ENCODE peak calls at places on chromosomes 6 and 20, in five cellular contexts. One of them, this sample, is unnamed.

GRCh38 chr6:27865952-27866369 is 46.2 kb downstream of the OR2B2 start:
- DNase-seq in T-helper 17 cell: peak; percentile 11
- DNase-seq in AG10803: no peak
- DNase-seq in adrenal gland: no peak
- DNase-seq in H4: no peak
- DNase-seq in this sample: peak; percentile 42

GRCh38 chr6:32973934-32974333 is 5.5 kb downstream of the BRD2 start:
- DNase-seq in T-helper 17 cell: no peak
- DNase-seq in AG10803: peak; percentile 44
- DNase-seq in adrenal gland: no peak
- DNase-seq in H4: peak; percentile 38
- DNase-seq in this sample: peak; percentile 57

GRCh38 chr6:146850238-146850896 is 251.6 kb downstream of the ADGB start:
- DNase-seq in T-helper 17 cell: no peak
- DNase-seq in AG10803: peak; percentile 79
- DNase-seq in adrenal gland: no peak
- DNase-seq in H4: no peak
- DNase-seq in this sample: no peak

GRCh38 chr6:73898599-73898998 is 202.6 kb downstream of the CD109 start:
- DNase-seq in T-helper 17 cell: no peak
- DNase-seq in AG10803: peak; percentile 21
- DNase-seq in adrenal gland: no peak
- DNase-seq in H4: no peak
- DNase-seq in this sample: no peak

GRCh38 chr6:13234130-13234529 is 94.2 kb downstream of the TBC1D7 start:
- DNase-seq in T-helper 17 cell: no peak
- DNase-seq in AG10803: peak; percentile 85
- DNase-seq in adrenal gland: no peak
- DNase-seq in H4: no peak
- DNase-seq in this sample: no peak

GRCh38 chr6:143000771-143001170 is 55.8 kb upstream of the HIVEP2 start:
- DNase-seq in T-helper 17 cell: no peak
- DNase-seq in AG10803: no peak
- DNase-seq in adrenal gland: no peak
- DNase-seq in H4: no peak
- DNase-seq in this sample: no peak

GRCh38 chr20:62368629-62369507 is 1.8 kb upstream of the LAMA5 start:
- DNase-seq in T-helper 17 cell: no peak
- DNase-seq in AG10803: no peak
- DNase-seq in adrenal gland: peak; percentile 80
- DNase-seq in H4: peak; percentile 74
- DNase-seq in this sample: peak; percentile 62

GRCh38 chr6:26659042-26659359 is 545 bp downstream of the ZNF322 start:
- DNase-seq in T-helper 17 cell: no peak
- DNase-seq in AG10803: no peak
- DNase-seq in adrenal gland: no peak
- DNase-seq in H4: no peak
- DNase-seq in this sample: no peak

GRCh38 chr6:76697585-76697984 is 625.1 kb upstream of the IMPG1 start:
- DNase-seq in T-helper 17 cell: no peak
- DNase-seq in AG10803: no peak
- DNase-seq in adrenal gland: no peak
- DNase-seq in H4: no peak
- DNase-seq in this sample: no peak

GRCh38 chr20:18157102-18157501 is 19.4 kb downstream of the KAT14 start:
- DNase-seq in T-helper 17 cell: no peak
- DNase-seq in AG10803: no peak
- DNase-seq in adrenal gland: no peak
- DNase-seq in H4: no peak
- DNase-seq in this sample: no peak

GRCh38 chr20:10329387-10330005 is 104.5 kb downstream of the MKKS start:
- DNase-seq in T-helper 17 cell: no peak
- DNase-seq in AG10803: no peak
- DNase-seq in adrenal gland: no peak
- DNase-seq in H4: no peak
- DNase-seq in this sample: no peak

GRCh38 chr6:124924333-124924759 is 37.9 kb upstream of the RNF217 start:
- DNase-seq in T-helper 17 cell: no peak
- DNase-seq in AG10803: peak; percentile 6
- DNase-seq in adrenal gland: no peak
- DNase-seq in H4: peak; percentile 40
- DNase-seq in this sample: no peak

GRCh38 chr6:17979479-17979878 is 8.0 kb downstream of the KIF13A start:
- DNase-seq in T-helper 17 cell: no peak
- DNase-seq in AG10803: no peak
- DNase-seq in adrenal gland: no peak
- DNase-seq in H4: no peak
- DNase-seq in this sample: no peak

GRCh38 chr6:16759181-16759645 is 2.0 kb downstream of the ATXN1 start:
- DNase-seq in T-helper 17 cell: no peak
- DNase-seq in AG10803: peak; percentile 60
- DNase-seq in adrenal gland: no peak
- DNase-seq in H4: peak; percentile 23
- DNase-seq in this sample: peak; percentile 4

GRCh38 chr20:2420510-2420909 is 39.8 kb downstream of the TGM6 start:
- DNase-seq in T-helper 17 cell: no peak
- DNase-seq in AG10803: no peak
- DNase-seq in adrenal gland: no peak
- DNase-seq in H4: no peak
- DNase-seq in this sample: no peak

GRCh38 chr6:221531-222349 is 70.5 kb upstream of the DUSP22 start:
- DNase-seq in T-helper 17 cell: no peak
- DNase-seq in AG10803: peak; percentile 37
- DNase-seq in adrenal gland: no peak
- DNase-seq in H4: no peak
- DNase-seq in this sample: no peak

GRCh38 chr6:121319112-121319553 is 15.1 kb downstream of the TBC1D32 start:
- DNase-seq in T-helper 17 cell: no peak
- DNase-seq in AG10803: peak; percentile 24
- DNase-seq in adrenal gland: no peak
- DNase-seq in H4: no peak
- DNase-seq in this sample: no peak

GRCh38 chr6:20630136-20630535 is 95.9 kb downstream of the CDKAL1 start:
- DNase-seq in T-helper 17 cell: no peak
- DNase-seq in AG10803: no peak
- DNase-seq in adrenal gland: no peak
- DNase-seq in H4: no peak
- DNase-seq in this sample: no peak

GRCh38 chr6:8481727-8482126 is 46.4 kb upstream of the SLC35B3 start:
- DNase-seq in T-helper 17 cell: no peak
- DNase-seq in AG10803: peak; percentile 15
- DNase-seq in adrenal gland: no peak
- DNase-seq in H4: peak; percentile 28
- DNase-seq in this sample: no peak

GRCh38 chr6:1285589-1286340 is 26.1 kb upstream of the FOXQ1 start:
- DNase-seq in T-helper 17 cell: no peak
- DNase-seq in AG10803: peak; percentile 95
- DNase-seq in adrenal gland: no peak
- DNase-seq in H4: peak; percentile 68
- DNase-seq in this sample: no peak

GRCh38 chr6:43355862-43356590 is 13.4 kb downstream of the ZNF318 start:
- DNase-seq in T-helper 17 cell: no peak
- DNase-seq in AG10803: peak; percentile 26
- DNase-seq in adrenal gland: no peak
- DNase-seq in H4: no peak
- DNase-seq in this sample: peak; percentile 19

GRCh38 chr20:36482044-36482473 is 59.3 kb upstream of the MYL9 start:
- DNase-seq in T-helper 17 cell: no peak
- DNase-seq in AG10803: no peak
- DNase-seq in adrenal gland: peak; percentile 86
- DNase-seq in H4: no peak
- DNase-seq in this sample: no peak

GRCh38 chr6:25660512-25660911 is 8.5 kb downstream of the SCGN start:
- DNase-seq in T-helper 17 cell: no peak
- DNase-seq in AG10803: peak; percentile 39
- DNase-seq in adrenal gland: peak; percentile 57
- DNase-seq in H4: peak; percentile 57
- DNase-seq in this sample: peak; percentile 62

GRCh38 chr6:142412241-142412640 is 110.4 kb downstream of the ADGRG6 start:
- DNase-seq in T-helper 17 cell: no peak
- DNase-seq in AG10803: no peak
- DNase-seq in adrenal gland: no peak
- DNase-seq in H4: peak; percentile 3
- DNase-seq in this sample: no peak

GRCh38 chr6:46863791-46864190 is 57.9 kb downstream of the ADGRF5 start:
- DNase-seq in T-helper 17 cell: no peak
- DNase-seq in AG10803: no peak
- DNase-seq in adrenal gland: no peak
- DNase-seq in H4: no peak
- DNase-seq in this sample: no peak

GRCh38 chr6:55705381-55705780 is 126.4 kb upstream of the HMGCLL1 start:
- DNase-seq in T-helper 17 cell: no peak
- DNase-seq in AG10803: no peak
- DNase-seq in adrenal gland: no peak
- DNase-seq in H4: no peak
- DNase-seq in this sample: no peak

GRCh38 chr6:52983159-52983848 is 11.8 kb downstream of the GSTA4 start:
- DNase-seq in T-helper 17 cell: no peak
- DNase-seq in AG10803: no peak
- DNase-seq in adrenal gland: no peak
- DNase-seq in H4: no peak
- DNase-seq in this sample: no peak

GRCh38 chr6:107793193-107793592 is 30.9 kb downstream of the SCML4 start:
- DNase-seq in T-helper 17 cell: no peak
- DNase-seq in AG10803: no peak
- DNase-seq in adrenal gland: no peak
- DNase-seq in H4: no peak
- DNase-seq in this sample: no peak

GRCh38 chr20:43716123-43716522 is 10.7 kb downstream of the GTSF1L start:
- DNase-seq in T-helper 17 cell: no peak
- DNase-seq in AG10803: no peak
- DNase-seq in adrenal gland: no peak
- DNase-seq in H4: no peak
- DNase-seq in this sample: no peak

GRCh38 chr6:16729183-16729696 is 32.0 kb downstream of the ATXN1 start:
- DNase-seq in T-helper 17 cell: no peak
- DNase-seq in AG10803: peak; percentile 43
- DNase-seq in adrenal gland: no peak
- DNase-seq in H4: peak; percentile 54
- DNase-seq in this sample: no peak

This sample was measured in Calu3.